ENCODE peak calls at places on chromosomes 13 and 19, in seven cellular contexts. One of them, this sample, is unnamed.
A peak's percentile ranks its signal among the peaks of the same experiment; 100 is the strongest.

GRCh38 chr19:40801449-40802299 is 2.7 kb downstream of the EGLN2 start:
- DNase-seq in psoas muscle: no peak
- DNase-seq in PC-3: no peak
- DNase-seq in transverse colon: no peak
- DNase-seq in BE2C: no peak
- DNase-seq in IMR-90: no peak
- DNase-seq in heart left ventricle: no peak
- DNase-seq in this sample: no peak

GRCh38 chr13:113555141-113555540 is 29.4 kb upstream of the TFDP1 start:
- DNase-seq in psoas muscle: peak; percentile 8
- DNase-seq in PC-3: no peak
- DNase-seq in transverse colon: peak; percentile 1
- DNase-seq in BE2C: no peak
- DNase-seq in IMR-90: no peak
- DNase-seq in heart left ventricle: peak; percentile 9
- DNase-seq in this sample: peak; percentile 70

GRCh38 chr19:39483141-39483540 is 2.5 kb downstream of the TIMM50 start:
- DNase-seq in psoas muscle: no peak
- DNase-seq in PC-3: no peak
- DNase-seq in transverse colon: no peak
- DNase-seq in BE2C: no peak
- DNase-seq in IMR-90: no peak
- DNase-seq in heart left ventricle: no peak
- DNase-seq in this sample: no peak

GRCh38 chr19:10211071-10211470 is 16.3 kb upstream of the DNMT1 start:
- DNase-seq in psoas muscle: no peak
- DNase-seq in PC-3: no peak
- DNase-seq in transverse colon: no peak
- DNase-seq in BE2C: no peak
- DNase-seq in IMR-90: no peak
- DNase-seq in heart left ventricle: no peak
- DNase-seq in this sample: no peak

GRCh38 chr13:25630327-25630726 is 258.6 kb downstream of the ATP8A2 start:
- DNase-seq in psoas muscle: no peak
- DNase-seq in PC-3: no peak
- DNase-seq in transverse colon: no peak
- DNase-seq in BE2C: no peak
- DNase-seq in IMR-90: no peak
- DNase-seq in heart left ventricle: no peak
- DNase-seq in this sample: no peak

GRCh38 chr19:45477713-45478453 is 10.1 kb downstream of the FOSB start:
- DNase-seq in psoas muscle: no peak
- DNase-seq in PC-3: peak; percentile 83
- DNase-seq in transverse colon: no peak
- DNase-seq in BE2C: no peak
- DNase-seq in IMR-90: no peak
- DNase-seq in heart left ventricle: no peak
- DNase-seq in this sample: no peak

GRCh38 chr19:35357867-35358573 is at the start of gene FFAR3:
- DNase-seq in psoas muscle: peak; percentile 66
- DNase-seq in PC-3: no peak
- DNase-seq in transverse colon: no peak
- DNase-seq in BE2C: peak; percentile 40
- DNase-seq in IMR-90: peak; percentile 11
- DNase-seq in heart left ventricle: no peak
- DNase-seq in this sample: no peak

GRCh38 chr19:2337329-2337707 is 8.8 kb downstream of the SPPL2B start:
- DNase-seq in psoas muscle: peak; percentile 73
- DNase-seq in PC-3: no peak
- DNase-seq in transverse colon: no peak
- DNase-seq in BE2C: peak; percentile 90
- DNase-seq in IMR-90: peak; percentile 43
- DNase-seq in heart left ventricle: no peak
- DNase-seq in this sample: no peak

GRCh38 chr13:61546911-61547310 is 131.3 kb upstream of the PCDH20 start:
- DNase-seq in psoas muscle: no peak
- DNase-seq in PC-3: no peak
- DNase-seq in transverse colon: no peak
- DNase-seq in BE2C: no peak
- DNase-seq in IMR-90: no peak
- DNase-seq in heart left ventricle: no peak
- DNase-seq in this sample: no peak

GRCh38 chr13:33796095-33796494 is 21.9 kb upstream of the RFC3 start:
- DNase-seq in psoas muscle: no peak
- DNase-seq in PC-3: no peak
- DNase-seq in transverse colon: no peak
- DNase-seq in BE2C: no peak
- DNase-seq in IMR-90: no peak
- DNase-seq in heart left ventricle: no peak
- DNase-seq in this sample: no peak

DNA sequence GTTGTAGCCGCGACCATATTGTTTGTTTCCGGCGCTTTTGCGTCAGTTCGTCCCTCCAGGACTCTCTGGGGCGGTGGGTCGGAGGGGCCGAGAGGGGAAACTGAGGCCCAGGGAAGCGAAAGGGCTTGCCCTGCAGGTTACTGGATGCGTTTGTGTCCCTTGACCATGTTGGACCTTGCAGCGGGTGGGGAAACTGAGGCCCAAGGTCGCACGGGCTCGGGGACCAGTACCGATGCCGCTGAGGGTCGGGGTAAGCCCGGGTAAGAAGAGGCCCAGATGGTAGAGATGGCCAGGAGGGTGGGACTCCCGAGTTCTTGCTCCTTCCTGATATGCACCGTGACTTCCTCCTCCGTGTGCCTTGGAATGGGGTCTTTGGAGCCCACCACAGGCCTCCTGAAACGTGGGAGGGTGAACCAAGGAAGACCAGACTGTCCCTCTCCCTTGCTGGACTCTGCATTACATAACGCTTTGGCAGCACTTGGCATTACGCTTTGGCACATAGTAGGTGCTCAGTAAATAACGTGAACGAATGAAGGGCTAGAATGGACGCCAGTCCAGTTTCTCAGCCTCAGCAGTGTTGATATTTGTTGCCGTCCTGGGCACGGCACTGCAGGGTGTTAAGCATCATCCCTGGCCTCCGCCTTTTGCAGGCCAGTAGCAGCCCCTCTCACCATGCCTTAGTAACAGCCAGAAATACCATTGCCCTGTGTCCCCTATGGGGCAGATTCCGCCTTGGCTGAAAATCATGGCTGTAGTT is 743 bp downstream of the CHAF1A start:
- DNase-seq in psoas muscle: no peak
- DNase-seq in PC-3: peak; percentile 1
- DNase-seq in transverse colon: no peak
- DNase-seq in BE2C: no peak
- DNase-seq in IMR-90: no peak
- DNase-seq in heart left ventricle: no peak
- DNase-seq in this sample: no peak
- TF ChIP-seq CTCF in psoas muscle: no peak
- TF ChIP-seq CTCF in PC-3: no peak
- TF ChIP-seq CTCF in transverse colon: no peak
- TF ChIP-seq CTCF in BE2C: no peak
- TF ChIP-seq CTCF in IMR-90: no peak
- TF ChIP-seq CTCF in heart left ventricle: no peak
- TF ChIP-seq CTCF in this sample: no peak

GRCh38 chr19:15265214-15265613 is 33.0 kb upstream of the EPHX3 start:
- DNase-seq in psoas muscle: no peak
- DNase-seq in PC-3: no peak
- DNase-seq in transverse colon: no peak
- DNase-seq in BE2C: no peak
- DNase-seq in IMR-90: no peak
- DNase-seq in heart left ventricle: no peak
- DNase-seq in this sample: no peak
- H3K4me1 ChIP-seq in psoas muscle: peaks cover 57% of the 10 kb centered on the region
- H3K4me1 ChIP-seq in PC-3: peaks cover 6% of the 10 kb centered on the region
- H3K4me1 ChIP-seq in transverse colon: peaks cover 38% of the 10 kb centered on the region
- H3K4me1 ChIP-seq in BE2C: peaks cover 5% of the 10 kb centered on the region
- H3K4me1 ChIP-seq in IMR-90: peaks cover 31% of the 10 kb centered on the region
- H3K4me1 ChIP-seq in heart left ventricle: peaks cover 59% of the 10 kb centered on the region
- H3K4me1 ChIP-seq in this sample: peaks cover 73% of the 10 kb centered on the region

GRCh38 chr19:56155124-56155687 is 14.1 kb downstream of the ZNF444 start:
- DNase-seq in psoas muscle: no peak
- DNase-seq in PC-3: no peak
- DNase-seq in transverse colon: peak; percentile 33
- DNase-seq in BE2C: peak; percentile 26
- DNase-seq in IMR-90: no peak
- DNase-seq in heart left ventricle: no peak
- DNase-seq in this sample: no peak
- TF ChIP-seq CTCF in psoas muscle: peak; percentile 43
- TF ChIP-seq CTCF in PC-3: peak; percentile 57
- TF ChIP-seq CTCF in transverse colon: peak; percentile 28
- TF ChIP-seq CTCF in BE2C: peak; percentile 49
- TF ChIP-seq CTCF in IMR-90: peak; percentile 31
- TF ChIP-seq CTCF in heart left ventricle: peak; percentile 52
- TF ChIP-seq CTCF in this sample: peak; percentile 15

GRCh38 chr19:33745297-33745696 is 51.4 kb upstream of the KCTD15 start:
- DNase-seq in psoas muscle: no peak
- DNase-seq in PC-3: no peak
- DNase-seq in transverse colon: no peak
- DNase-seq in BE2C: no peak
- DNase-seq in IMR-90: no peak
- DNase-seq in heart left ventricle: peak; percentile 38
- DNase-seq in this sample: no peak
- H3K4me1 ChIP-seq in psoas muscle: no peaks in the 10 kb centered on the region
- H3K4me1 ChIP-seq in PC-3: no peaks in the 10 kb centered on the region
- H3K4me1 ChIP-seq in transverse colon: no peaks in the 10 kb centered on the region
- H3K4me1 ChIP-seq in BE2C: peaks cover 8% of the 10 kb centered on the region
- H3K4me1 ChIP-seq in IMR-90: no peaks in the 10 kb centered on the region
- H3K4me1 ChIP-seq in heart left ventricle: no peaks in the 10 kb centered on the region
- H3K4me1 ChIP-seq in this sample: no peaks in the 10 kb centered on the region

GRCh38 chr19:31834070-31834469 is 484.8 kb upstream of the TSHZ3 start:
- DNase-seq in psoas muscle: no peak
- DNase-seq in PC-3: no peak
- DNase-seq in transverse colon: no peak
- DNase-seq in BE2C: no peak
- DNase-seq in IMR-90: no peak
- DNase-seq in heart left ventricle: no peak
- DNase-seq in this sample: no peak
- TF ChIP-seq CTCF in psoas muscle: no peak
- TF ChIP-seq CTCF in PC-3: no peak
- TF ChIP-seq CTCF in transverse colon: no peak
- TF ChIP-seq CTCF in BE2C: no peak
- TF ChIP-seq CTCF in IMR-90: no peak
- TF ChIP-seq CTCF in heart left ventricle: no peak
- TF ChIP-seq CTCF in this sample: no peak

DNA sequence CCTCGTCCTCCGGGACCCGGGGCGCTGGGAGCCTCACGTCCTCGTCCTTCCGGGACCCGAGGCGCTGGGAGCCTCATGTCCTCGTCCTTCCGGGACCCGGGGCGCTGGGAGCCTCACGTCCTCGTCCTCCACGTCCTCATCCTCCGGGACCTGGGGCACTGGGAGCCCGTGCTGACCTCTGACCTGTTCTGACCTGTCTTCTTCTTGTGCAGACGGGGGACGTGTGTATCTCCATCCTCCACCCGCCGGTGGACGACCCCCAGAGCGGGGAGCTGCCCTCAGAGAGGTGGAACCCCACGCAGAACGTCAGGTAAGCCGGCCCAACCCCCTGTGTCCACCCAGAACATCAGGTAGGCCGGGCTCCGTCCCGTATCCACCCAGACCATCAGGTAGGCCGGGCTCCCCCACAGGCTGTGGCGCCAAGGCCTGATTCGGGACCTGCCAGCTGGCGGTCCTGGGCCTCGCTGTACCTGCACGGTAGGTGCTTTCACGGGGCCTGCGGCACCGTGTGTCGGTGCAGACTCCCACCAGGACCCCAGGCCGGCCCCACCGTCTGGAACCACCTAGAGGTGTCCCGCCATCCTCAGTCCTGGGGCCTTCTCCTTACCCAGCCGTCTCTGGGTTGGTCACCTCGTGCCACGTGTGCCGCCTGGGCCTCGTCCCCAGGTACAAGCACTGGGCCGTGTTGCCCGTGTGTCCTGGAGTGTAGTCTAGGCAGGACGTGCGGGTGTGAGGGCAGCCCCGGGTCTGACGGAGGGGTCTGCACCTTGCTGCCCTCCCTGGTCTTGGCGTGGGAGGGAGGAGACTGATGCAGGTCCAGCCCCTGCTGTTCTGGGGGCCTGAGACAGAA is 4.7 kb downstream of the CDC34 start:
- DNase-seq in psoas muscle: no peak
- DNase-seq in PC-3: no peak
- DNase-seq in transverse colon: peak; percentile 8
- DNase-seq in BE2C: no peak
- DNase-seq in IMR-90: no peak
- DNase-seq in heart left ventricle: no peak
- DNase-seq in this sample: no peak
- H3K4me1 ChIP-seq in psoas muscle: peaks cover 32% of the 10 kb centered on the region
- H3K4me1 ChIP-seq in PC-3: peaks cover 22% of the 10 kb centered on the region
- H3K4me1 ChIP-seq in transverse colon: peaks cover 26% of the 10 kb centered on the region
- H3K4me1 ChIP-seq in BE2C: peaks cover 3% of the 10 kb centered on the region
- H3K4me1 ChIP-seq in IMR-90: peaks cover 8% of the 10 kb centered on the region
- H3K4me1 ChIP-seq in heart left ventricle: peaks cover 25% of the 10 kb centered on the region
- H3K4me1 ChIP-seq in this sample: peaks cover 56% of the 10 kb centered on the region

DNA sequence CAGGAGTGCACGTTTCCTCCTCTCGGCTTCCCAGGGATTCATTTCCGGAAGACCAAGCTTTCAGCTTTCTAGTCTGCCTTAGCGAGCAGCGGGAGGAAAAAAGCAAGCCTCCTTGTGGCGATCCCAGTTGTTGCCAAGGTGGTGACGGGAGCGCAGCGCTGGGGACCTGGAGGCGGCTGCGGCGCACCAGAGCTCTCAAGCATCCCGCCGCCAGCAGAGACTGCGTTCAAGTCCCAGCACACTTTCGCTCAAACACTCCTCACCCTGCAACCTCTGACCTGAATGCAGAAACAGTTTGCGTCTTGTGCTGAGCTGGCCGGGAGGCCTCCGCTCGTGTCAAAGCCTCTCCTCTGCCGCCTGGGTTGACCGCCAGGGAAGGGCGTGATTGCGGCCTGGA is 4.9 kb downstream of the GSX1 start:
- DNase-seq in psoas muscle: no peak
- DNase-seq in PC-3: peak; percentile 32
- DNase-seq in transverse colon: no peak
- DNase-seq in BE2C: peak; percentile 34
- DNase-seq in IMR-90: peak; percentile 30
- DNase-seq in heart left ventricle: no peak
- DNase-seq in this sample: no peak
- TF ChIP-seq CTCF in psoas muscle: no peak
- TF ChIP-seq CTCF in PC-3: peak; percentile 33
- TF ChIP-seq CTCF in transverse colon: peak; percentile 4
- TF ChIP-seq CTCF in BE2C: peak; percentile 24
- TF ChIP-seq CTCF in IMR-90: peak; percentile 23
- TF ChIP-seq CTCF in heart left ventricle: no peak
- TF ChIP-seq CTCF in this sample: no peak

DNA sequence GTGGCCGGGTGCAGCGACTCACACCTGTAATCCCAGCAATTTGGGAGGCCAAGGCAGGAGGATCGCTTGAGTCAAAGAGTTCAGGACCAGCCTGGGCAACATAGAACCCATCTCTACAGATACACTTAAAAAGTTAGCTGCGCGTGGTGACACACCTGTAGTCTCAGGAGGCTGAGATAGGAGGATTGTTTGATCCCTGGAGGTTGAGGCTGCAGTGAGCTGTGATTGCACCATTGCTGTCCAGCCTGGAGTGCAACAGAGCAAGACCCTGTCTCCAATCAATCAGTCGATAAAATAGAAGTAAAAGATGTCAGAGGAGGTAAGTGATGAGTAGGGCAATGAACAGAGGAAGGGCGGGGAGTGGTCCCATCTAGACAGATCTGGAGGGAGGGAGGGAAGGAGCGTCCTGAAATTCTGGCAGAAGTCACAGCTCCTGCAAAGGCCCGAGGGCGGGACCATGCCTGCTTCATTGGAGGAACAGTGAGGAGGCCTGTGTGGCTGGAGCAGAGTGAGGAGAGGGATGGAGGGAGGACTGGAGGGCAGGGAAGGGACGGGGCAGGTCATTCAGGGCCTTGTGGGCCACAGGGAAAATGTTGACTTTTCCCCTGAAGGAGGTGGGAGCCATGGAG is 9.7 kb downstream of the SMIM24 start:
- DNase-seq in psoas muscle: no peak
- DNase-seq in PC-3: no peak
- DNase-seq in transverse colon: no peak
- DNase-seq in BE2C: no peak
- DNase-seq in IMR-90: no peak
- DNase-seq in heart left ventricle: no peak
- DNase-seq in this sample: no peak
- H3K4me1 ChIP-seq in psoas muscle: no peaks in the 10 kb centered on the region
- H3K4me1 ChIP-seq in PC-3: no peaks in the 10 kb centered on the region
- H3K4me1 ChIP-seq in transverse colon: peaks cover 17% of the 10 kb centered on the region
- H3K4me1 ChIP-seq in BE2C: no peaks in the 10 kb centered on the region
- H3K4me1 ChIP-seq in IMR-90: no peaks in the 10 kb centered on the region
- H3K4me1 ChIP-seq in heart left ventricle: peaks cover 5% of the 10 kb centered on the region
- H3K4me1 ChIP-seq in this sample: peaks cover 60% of the 10 kb centered on the region

This sample was measured in esophagus muscularis mucosa.